ENCODE peak calls at places on chromosome 10, in eight cellular contexts. O, Z, K, Y, F, V, A and Q are unnamed samples.
A peak's percentile ranks its signal among the peaks of the same experiment; 100 is the strongest.

GRCh38 chr10:132298038-132298935 is 9.5 kb downstream of the STK32C start:
- DNase-seq in Y (no peak), K (no peak), A (no peak), Z (no peak), F (no peak), O (no peak), V (no peak), Q (no peak)

GRCh38 chr10:1123198-1123597 is 67.0 kb downstream of the WDR37 start:
- DNase-seq in O (peak; percentile 59), Z (no peak), V (no peak), A (no peak), K (no peak), Y (no peak), F (peak; percentile 24), Q (no peak)

GRCh38 chr10:72812798-72813430 is 80.6 kb upstream of the OIT3 start:
- DNase-seq in Y (no peak), V (peak; percentile 74), F (no peak), O (peak; percentile 88), K (no peak), Z (peak; percentile 66), A (no peak), Q (no peak)

GRCh38 chr10:62993121-62993520 is 140.0 kb upstream of the NRBF2 start:
- DNase-seq in Z (peak; percentile 65), K (no peak), A (no peak), Y (no peak), O (no peak), F (no peak), V (no peak), Q (no peak)

GRCh38 chr10:51718804-51719291 is 19.5 kb upstream of the CSTF2T start:
- DNase-seq in V (no peak), Z (no peak), K (no peak), F (no peak), A (no peak), O (peak; percentile 13), Y (no peak), Q (no peak)

GRCh38 chr10:86651631-86652331 is 2.6 kb upstream of the OPN4 start:
- DNase-seq in Z (no peak), F (no peak), A (no peak), K (no peak), V (no peak), O (no peak), Y (no peak), Q (no peak)

GRCh38 chr10:6014241-6014761 is 37.0 kb upstream of the IL15RA start:
- DNase-seq in F (peak; percentile 49), A (peak; percentile 59), K (peak; percentile 76), V (peak; percentile 45), Y (peak; percentile 65), O (peak; percentile 52), Z (peak; percentile 59), Q (peak; percentile 78)

GRCh38 chr10:61108880-61109279 is 164.9 kb upstream of the RHOBTB1 start:
- DNase-seq in Y (no peak), Z (no peak), F (no peak), O (no peak), K (no peak), V (no peak), A (no peak), Q (no peak)